ENCODE peak calls at places on chromosomes 12 and 14, in seven cellular contexts. M, U, B, S, R, F and N are unnamed samples.

GRCh38 chr14:92987148-92987570 is 64.2 kb downstream of the CHGA start:
- DNase-seq in M (no peak), U (no peak), B (no peak), S (no peak), R (no peak), F (no peak), N (no peak)

GRCh38 chr12:77064891-77065360 is 443 bp downstream of the E2F7 start:
- DNase-seq in M (peak; percentile 2), U (no peak), B (no peak), S (no peak), R (no peak), F (no peak), N (no peak)

GRCh38 chr12:49793620-49794019 is 34.6 kb downstream of the NCKAP5L start:
- DNase-seq in M (no peak), U (no peak), B (no peak), S (no peak), R (no peak), F (no peak), N (no peak)

GRCh38 chr14:92495041-92495440 is 18.5 kb upstream of the RIN3 start:
- DNase-seq in M (no peak), U (no peak), B (no peak), S (no peak), R (peak; percentile 48), F (peak; percentile 54), N (no peak)

GRCh38 chr14:52227559-52228222 is 39.8 kb upstream of the PTGDR start:
- DNase-seq in M (no peak), U (no peak), B (no peak), S (no peak), R (no peak), F (peak; percentile 24), N (no peak)

GRCh38 chr12:33586576-33586975 is 147.0 kb upstream of the SYT10 start:
- DNase-seq in M (no peak), U (no peak), B (no peak), S (no peak), R (no peak), F (no peak), N (no peak)

GRCh38 chr12:41656454-41656853 is 468.3 kb downstream of the PDZRN4 start:
- DNase-seq in M (no peak), U (no peak), B (no peak), S (no peak), R (no peak), F (no peak), N (no peak)

GRCh38 chr12:125148316-125148715 is 83.1 kb downstream of the AACS start:
- DNase-seq in M (no peak), U (no peak), B (no peak), S (peak; percentile 74), R (no peak), F (no peak), N (no peak)

GRCh38 chr12:121202407-121203355 is 7.2 kb upstream of the P2RX4 start:
- DNase-seq in M (no peak), U (no peak), B (no peak), S (no peak), R (no peak), F (no peak), N (no peak)

GRCh38 chr14:49306152-49306751 is 279.9 kb downstream of the RPS29 start:
- DNase-seq in M (no peak), U (no peak), B (peak; percentile 33), S (peak; percentile 6), R (peak; percentile 35), F (peak; percentile 51), N (no peak)

GRCh38 chr12:84785281-84785680 is 127.3 kb downstream of the SLC6A15 start:
- DNase-seq in M (no peak), U (no peak), B (no peak), S (no peak), R (no peak), F (no peak), N (no peak)

GRCh38 chr12:70258605-70259403 is 15.6 kb downstream of the CNOT2 start:
- DNase-seq in M (no peak), U (no peak), B (no peak), S (peak; percentile 62), R (no peak), F (no peak), N (no peak)

GRCh38 chr12:63068857-63069442 is 82.1 kb downstream of the AVPR1A start:
- DNase-seq in M (no peak), U (no peak), B (peak; percentile 76), S (peak; percentile 37), R (peak; percentile 75), F (peak; percentile 82), N (no peak)

GRCh38 chr12:113276946-113277500 is 55.8 kb downstream of the TPCN1 start:
- DNase-seq in M (no peak), U (peak; percentile 27), B (no peak), S (no peak), R (no peak), F (no peak), N (no peak)

GRCh38 chr12:16955083-16955657 is 349.2 kb upstream of the LMO3 start:
- DNase-seq in M (no peak), U (no peak), B (no peak), S (peak; percentile 70), R (peak; percentile 48), F (peak; percentile 24), N (no peak)

GRCh38 chr12:66929121-66929520 is 250.2 kb upstream of the GRIP1 start:
- DNase-seq in M (no peak), U (no peak), B (no peak), S (no peak), R (no peak), F (no peak), N (no peak)

GRCh38 chr12:124466200-124467128 is 100.9 kb downstream of the NCOR2 start:
- DNase-seq in M (peak; percentile 80), U (no peak), B (no peak), S (no peak), R (peak; percentile 45), F (no peak), N (peak; percentile 81)

GRCh38 chr14:74906923-74907620 is 16.0 kb downstream of the RPS6KL1 start:
- DNase-seq in M (no peak), U (no peak), B (no peak), S (no peak), R (peak; percentile 22), F (no peak), N (no peak)

GRCh38 chr14:54440037-54440436 is 1.1 kb downstream of the CNIH1 start:
- DNase-seq in M (no peak), U (no peak), B (peak; percentile 73), S (peak; percentile 27), R (peak; percentile 42), F (no peak), N (no peak)

GRCh38 chr14:23465261-23465660 is 4.2 kb upstream of the NGDN start:
- DNase-seq in M (no peak), U (no peak), B (no peak), S (no peak), R (no peak), F (no peak), N (no peak)

GRCh38 chr12:42958271-42958674 is 368.7 kb upstream of the PRICKLE1 start:
- DNase-seq in M (no peak), U (no peak), B (peak; percentile 33), S (peak; percentile 13), R (no peak), F (no peak), N (no peak)

GRCh38 chr12:84508325-84508861 is 404.2 kb downstream of the SLC6A15 start:
- DNase-seq in M (no peak), U (no peak), B (peak; percentile 71), S (peak; percentile 88), R (peak; percentile 95), F (peak; percentile 43), N (no peak)

GRCh38 chr12:127716181-127716580 is 550.8 kb upstream of the TMEM132C start:
- DNase-seq in M (no peak), U (no peak), B (no peak), S (no peak), R (no peak), F (no peak), N (no peak)

GRCh38 chr14:26081043-26081442 is 516.8 kb downstream of the NOVA1 start:
- DNase-seq in M (no peak), U (no peak), B (no peak), S (no peak), R (no peak), F (no peak), N (no peak)
- H3K9me3 ChIP-seq in M (no peaks in the 10 kb centered on the region), U (no peaks in the 10 kb centered on the region), B (no peaks in the 10 kb centered on the region), S (peaks cover 9% of the 10 kb centered on the region), R (no peaks in the 10 kb centered on the region), F (no peaks in the 10 kb centered on the region), N (no peaks in the 10 kb centered on the region)

GRCh38 chr12:132315951-132316350 is 13.4 kb downstream of the GALNT9 start:
- DNase-seq in M (no peak), U (peak; percentile 34), B (no peak), S (no peak), R (no peak), F (no peak), N (no peak)
- H3K9me3 ChIP-seq in M (peaks cover 10% of the 10 kb centered on the region), U (no peaks in the 10 kb centered on the region), B (no peaks in the 10 kb centered on the region), S (peaks cover 32% of the 10 kb centered on the region), R (no peaks in the 10 kb centered on the region), F (no peaks in the 10 kb centered on the region), N (no peaks in the 10 kb centered on the region)

DNA sequence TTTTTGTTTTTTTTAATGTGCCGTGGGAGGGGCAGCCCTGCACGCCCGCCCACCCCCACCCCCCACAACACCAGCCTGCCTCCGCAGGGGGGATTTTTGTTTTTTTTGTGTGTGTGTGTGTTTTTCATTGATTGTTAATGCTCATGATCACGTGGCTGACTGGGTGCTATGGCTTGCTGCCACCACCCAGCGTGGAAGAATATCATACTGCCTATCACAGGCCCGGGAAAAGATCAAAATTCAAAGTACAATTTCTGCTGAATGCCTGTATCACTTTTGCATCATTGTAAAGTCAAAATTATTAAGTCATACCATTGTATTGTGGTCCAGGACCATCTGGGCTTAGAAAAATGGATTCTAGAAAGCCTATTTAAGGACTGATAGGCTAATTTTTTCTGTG is 8.4 kb downstream of the RESF1 start:
- DNase-seq in M (no peak), U (no peak), B (no peak), S (no peak), R (no peak), F (no peak), N (no peak)
- H3K9me3 ChIP-seq in M (peaks cover 23% of the 10 kb centered on the region), U (no peaks in the 10 kb centered on the region), B (no peaks in the 10 kb centered on the region), S (no peaks in the 10 kb centered on the region), R (no peaks in the 10 kb centered on the region), F (peaks cover 13% of the 10 kb centered on the region), N (no peaks in the 10 kb centered on the region)

DNA sequence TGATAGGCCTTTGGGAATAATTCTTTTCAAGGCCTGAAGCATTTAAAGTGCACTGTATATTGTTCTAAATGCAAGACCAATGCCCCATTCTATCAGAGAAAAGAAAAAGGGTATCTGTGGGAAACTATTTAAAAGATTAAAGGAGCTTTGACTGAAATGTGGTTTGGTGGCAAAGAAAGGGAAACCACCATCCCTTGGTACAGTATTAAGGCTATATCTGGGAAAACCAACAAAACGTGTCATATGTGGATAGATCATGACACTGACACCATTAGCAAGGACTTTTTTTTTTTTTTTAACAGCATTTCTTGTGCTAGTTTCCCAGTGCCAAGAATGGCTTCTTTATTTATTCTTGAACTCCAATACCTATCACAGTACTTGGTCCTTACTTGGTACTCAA is 890.7 kb downstream of the DIO2 start:
- DNase-seq in M (no peak), U (no peak), B (no peak), S (no peak), R (no peak), F (no peak), N (no peak)
- H3K9me3 ChIP-seq in M (no peaks in the 10 kb centered on the region), U (no peaks in the 10 kb centered on the region), B (no peaks in the 10 kb centered on the region), S (no peaks in the 10 kb centered on the region), R (no peaks in the 10 kb centered on the region), F (no peaks in the 10 kb centered on the region), N (no peaks in the 10 kb centered on the region)

GRCh38 chr14:99995700-99996356 is 69.4 kb upstream of the EVL start:
- DNase-seq in M (peak; percentile 48), U (no peak), B (peak; percentile 56), S (peak; percentile 49), R (peak; percentile 69), F (peak; percentile 65), N (peak; percentile 20)
- H3K9me3 ChIP-seq in M (no peaks in the 10 kb centered on the region), U (no peaks in the 10 kb centered on the region), B (no peaks in the 10 kb centered on the region), S (no peaks in the 10 kb centered on the region), R (no peaks in the 10 kb centered on the region), F (no peaks in the 10 kb centered on the region), N (no peaks in the 10 kb centered on the region)